ENCODE peak calls at places on chromosomes 7 and 10, in five cellular contexts. One of them, this sample, is unnamed.

GRCh38 chr7:87473192-87473591 is 2.3 kb downstream of the ABCB4 start:
- DNase-seq in CD8-positive, alpha-beta T cell: no peak
- DNase-seq in right lobe of liver: no peak
- DNase-seq in cardiac muscle cell: no peak
- DNase-seq in transverse colon: no peak
- DNase-seq in this sample: no peak

GRCh38 chr7:44221231-44221791 is 20.5 kb downstream of the YKT6 start:
- DNase-seq in CD8-positive, alpha-beta T cell: no peak
- DNase-seq in right lobe of liver: peak; percentile 46
- DNase-seq in cardiac muscle cell: peak; percentile 17
- DNase-seq in transverse colon: no peak
- DNase-seq in this sample: no peak

GRCh38 chr7:129184979-129185670 is 3.3 kb upstream of the SMO start:
- DNase-seq in CD8-positive, alpha-beta T cell: no peak
- DNase-seq in right lobe of liver: no peak
- DNase-seq in cardiac muscle cell: no peak
- DNase-seq in transverse colon: no peak
- DNase-seq in this sample: no peak

GRCh38 chr7:56206420-56206819 is 90.2 kb upstream of the NUPR2 start:
- DNase-seq in CD8-positive, alpha-beta T cell: no peak
- DNase-seq in right lobe of liver: no peak
- DNase-seq in cardiac muscle cell: no peak
- DNase-seq in transverse colon: no peak
- DNase-seq in this sample: no peak

GRCh38 chr7:133135451-133135850 is 53.6 kb upstream of the CHCHD3 start:
- DNase-seq in CD8-positive, alpha-beta T cell: no peak
- DNase-seq in right lobe of liver: no peak
- DNase-seq in cardiac muscle cell: peak; percentile 2
- DNase-seq in transverse colon: no peak
- DNase-seq in this sample: no peak

GRCh38 chr7:94305836-94306235 is 88.9 kb upstream of the COL1A2 start:
- DNase-seq in CD8-positive, alpha-beta T cell: no peak
- DNase-seq in right lobe of liver: no peak
- DNase-seq in cardiac muscle cell: no peak
- DNase-seq in transverse colon: no peak
- DNase-seq in this sample: no peak

GRCh38 chr10:18094793-18095192 is 45.4 kb upstream of the CACNB2 start:
- DNase-seq in CD8-positive, alpha-beta T cell: no peak
- DNase-seq in right lobe of liver: no peak
- DNase-seq in cardiac muscle cell: no peak
- DNase-seq in transverse colon: no peak
- DNase-seq in this sample: no peak

GRCh38 chr10:4331150-4331549 is 494.9 kb upstream of the AKR1E2 start:
- DNase-seq in CD8-positive, alpha-beta T cell: no peak
- DNase-seq in right lobe of liver: no peak
- DNase-seq in cardiac muscle cell: no peak
- DNase-seq in transverse colon: no peak
- DNase-seq in this sample: no peak

GRCh38 chr7:2505401-2505800 is 14.2 kb upstream of the LFNG start:
- DNase-seq in CD8-positive, alpha-beta T cell: no peak
- DNase-seq in right lobe of liver: no peak
- DNase-seq in cardiac muscle cell: no peak
- DNase-seq in transverse colon: no peak
- DNase-seq in this sample: no peak

GRCh38 chr10:89122431-89123066 is 84.6 kb downstream of the CH25H start:
- DNase-seq in CD8-positive, alpha-beta T cell: no peak
- DNase-seq in right lobe of liver: no peak
- DNase-seq in cardiac muscle cell: no peak
- DNase-seq in transverse colon: no peak
- DNase-seq in this sample: no peak

GRCh38 chr7:41930538-41931262 is 227.8 kb upstream of the INHBA start:
- DNase-seq in CD8-positive, alpha-beta T cell: no peak
- DNase-seq in right lobe of liver: no peak
- DNase-seq in cardiac muscle cell: peak; percentile 45
- DNase-seq in transverse colon: no peak
- DNase-seq in this sample: no peak

GRCh38 chr10:89789188-89789587 is 87.8 kb downstream of the KIF20B start:
- DNase-seq in CD8-positive, alpha-beta T cell: no peak
- DNase-seq in right lobe of liver: no peak
- DNase-seq in cardiac muscle cell: no peak
- DNase-seq in transverse colon: no peak
- DNase-seq in this sample: no peak

GRCh38 chr7:145183069-145183468 is 347.2 kb upstream of the TPK1 start:
- DNase-seq in CD8-positive, alpha-beta T cell: no peak
- DNase-seq in right lobe of liver: no peak
- DNase-seq in cardiac muscle cell: no peak
- DNase-seq in transverse colon: no peak
- DNase-seq in this sample: no peak

GRCh38 chr7:158289761-158290523 is 297.7 kb downstream of the PTPRN2 start:
- DNase-seq in CD8-positive, alpha-beta T cell: no peak
- DNase-seq in right lobe of liver: no peak
- DNase-seq in cardiac muscle cell: no peak
- DNase-seq in transverse colon: no peak
- DNase-seq in this sample: no peak

GRCh38 chr10:86082556-86082955 is 284.0 kb downstream of the GRID1 start:
- DNase-seq in CD8-positive, alpha-beta T cell: no peak
- DNase-seq in right lobe of liver: no peak
- DNase-seq in cardiac muscle cell: no peak
- DNase-seq in transverse colon: no peak
- DNase-seq in this sample: no peak

GRCh38 chr7:74193054-74193453 is 16.8 kb upstream of the LAT2 start:
- DNase-seq in CD8-positive, alpha-beta T cell: no peak
- DNase-seq in right lobe of liver: no peak
- DNase-seq in cardiac muscle cell: no peak
- DNase-seq in transverse colon: no peak
- DNase-seq in this sample: no peak

GRCh38 chr10:89838002-89838615 is 136.7 kb downstream of the KIF20B start:
- DNase-seq in CD8-positive, alpha-beta T cell: no peak
- DNase-seq in right lobe of liver: no peak
- DNase-seq in cardiac muscle cell: peak; percentile 27
- DNase-seq in transverse colon: no peak
- DNase-seq in this sample: no peak

GRCh38 chr7:43565786-43566185 is 17.1 kb upstream of the STK17A start:
- DNase-seq in CD8-positive, alpha-beta T cell: no peak
- DNase-seq in right lobe of liver: no peak
- DNase-seq in cardiac muscle cell: no peak
- DNase-seq in transverse colon: no peak
- DNase-seq in this sample: no peak

GRCh38 chr10:11874568-11875182 is 51.5 kb downstream of the PROSER2 start:
- DNase-seq in CD8-positive, alpha-beta T cell: no peak
- DNase-seq in right lobe of liver: peak; percentile 68
- DNase-seq in cardiac muscle cell: peak; percentile 96
- DNase-seq in transverse colon: no peak
- DNase-seq in this sample: no peak

GRCh38 chr10:86172296-86172695 is 194.3 kb downstream of the GRID1 start:
- DNase-seq in CD8-positive, alpha-beta T cell: no peak
- DNase-seq in right lobe of liver: no peak
- DNase-seq in cardiac muscle cell: no peak
- DNase-seq in transverse colon: no peak
- DNase-seq in this sample: no peak

GRCh38 chr7:99469381-99470065 is 3.2 kb upstream of the ZNF789 start:
- DNase-seq in CD8-positive, alpha-beta T cell: no peak
- DNase-seq in right lobe of liver: no peak
- DNase-seq in cardiac muscle cell: no peak
- DNase-seq in transverse colon: no peak
- DNase-seq in this sample: no peak

GRCh38 chr7:24834150-24834798 is 77.0 kb upstream of the GSDME start:
- DNase-seq in CD8-positive, alpha-beta T cell: no peak
- DNase-seq in right lobe of liver: no peak
- DNase-seq in cardiac muscle cell: no peak
- DNase-seq in transverse colon: peak; percentile 34
- DNase-seq in this sample: no peak

GRCh38 chr10:13673165-13673564 is 86.4 kb downstream of the PRPF18 start:
- DNase-seq in CD8-positive, alpha-beta T cell: no peak
- DNase-seq in right lobe of liver: no peak
- DNase-seq in cardiac muscle cell: no peak
- DNase-seq in transverse colon: no peak
- DNase-seq in this sample: no peak

GRCh38 chr10:27838291-27838690 is 92.7 kb upstream of the MKX start:
- DNase-seq in CD8-positive, alpha-beta T cell: no peak
- DNase-seq in right lobe of liver: no peak
- DNase-seq in cardiac muscle cell: no peak
- DNase-seq in transverse colon: no peak
- DNase-seq in this sample: no peak

GRCh38 chr10:113691381-113691780 is 11.7 kb downstream of the CASP7 start:
- DNase-seq in CD8-positive, alpha-beta T cell: no peak
- DNase-seq in right lobe of liver: no peak
- DNase-seq in cardiac muscle cell: no peak
- DNase-seq in transverse colon: no peak
- DNase-seq in this sample: no peak

GRCh38 chr10:74963549-74963948 is 137.1 kb downstream of the KAT6B start:
- DNase-seq in CD8-positive, alpha-beta T cell: no peak
- DNase-seq in right lobe of liver: no peak
- DNase-seq in cardiac muscle cell: no peak
- DNase-seq in transverse colon: no peak
- DNase-seq in this sample: no peak

GRCh38 chr10:74969530-74969929 is 141.9 kb upstream of the SAMD8 start:
- DNase-seq in CD8-positive, alpha-beta T cell: no peak
- DNase-seq in right lobe of liver: no peak
- DNase-seq in cardiac muscle cell: no peak
- DNase-seq in transverse colon: no peak
- DNase-seq in this sample: no peak

GRCh38 chr10:74968621-74969019 is 142.2 kb downstream of the KAT6B start:
- DNase-seq in CD8-positive, alpha-beta T cell: no peak
- DNase-seq in right lobe of liver: no peak
- DNase-seq in cardiac muscle cell: no peak
- DNase-seq in transverse colon: no peak
- DNase-seq in this sample: no peak

GRCh38 chr10:74969093-74969492 is 142.4 kb upstream of the SAMD8 start:
- DNase-seq in CD8-positive, alpha-beta T cell: no peak
- DNase-seq in right lobe of liver: no peak
- DNase-seq in cardiac muscle cell: no peak
- DNase-seq in transverse colon: no peak
- DNase-seq in this sample: no peak

GRCh38 chr10:74967850-74968620 is 141.6 kb downstream of the KAT6B start:
- DNase-seq in CD8-positive, alpha-beta T cell: no peak
- DNase-seq in right lobe of liver: no peak
- DNase-seq in cardiac muscle cell: no peak
- DNase-seq in transverse colon: no peak
- DNase-seq in this sample: no peak
- H3K27ac ChIP-seq in CD8-positive, alpha-beta T cell: peak overlapping the region; percentile 48
- H3K27ac ChIP-seq in right lobe of liver: no peak overlapping the region
- H3K27ac ChIP-seq in cardiac muscle cell: no peak overlapping the region
- H3K27ac ChIP-seq in transverse colon: peak overlapping the region; percentile 11
- H3K27ac ChIP-seq in this sample: no peak overlapping the region

GRCh38 chr7:77698042-77698625 is 1.9 kb downstream of the RSBN1L start:
- DNase-seq in CD8-positive, alpha-beta T cell: no peak
- DNase-seq in right lobe of liver: no peak
- DNase-seq in cardiac muscle cell: no peak
- DNase-seq in transverse colon: no peak
- DNase-seq in this sample: no peak
- H3K4me1 ChIP-seq in CD8-positive, alpha-beta T cell: peaks cover 36% of the 10 kb centered on the region
- H3K4me1 ChIP-seq in right lobe of liver: peaks cover 37% of the 10 kb centered on the region
- H3K4me1 ChIP-seq in cardiac muscle cell: peaks cover 13% of the 10 kb centered on the region
- H3K4me1 ChIP-seq in transverse colon: peaks cover 37% of the 10 kb centered on the region
- H3K4me1 ChIP-seq in this sample: peaks cover 54% of the 10 kb centered on the region

DNA sequence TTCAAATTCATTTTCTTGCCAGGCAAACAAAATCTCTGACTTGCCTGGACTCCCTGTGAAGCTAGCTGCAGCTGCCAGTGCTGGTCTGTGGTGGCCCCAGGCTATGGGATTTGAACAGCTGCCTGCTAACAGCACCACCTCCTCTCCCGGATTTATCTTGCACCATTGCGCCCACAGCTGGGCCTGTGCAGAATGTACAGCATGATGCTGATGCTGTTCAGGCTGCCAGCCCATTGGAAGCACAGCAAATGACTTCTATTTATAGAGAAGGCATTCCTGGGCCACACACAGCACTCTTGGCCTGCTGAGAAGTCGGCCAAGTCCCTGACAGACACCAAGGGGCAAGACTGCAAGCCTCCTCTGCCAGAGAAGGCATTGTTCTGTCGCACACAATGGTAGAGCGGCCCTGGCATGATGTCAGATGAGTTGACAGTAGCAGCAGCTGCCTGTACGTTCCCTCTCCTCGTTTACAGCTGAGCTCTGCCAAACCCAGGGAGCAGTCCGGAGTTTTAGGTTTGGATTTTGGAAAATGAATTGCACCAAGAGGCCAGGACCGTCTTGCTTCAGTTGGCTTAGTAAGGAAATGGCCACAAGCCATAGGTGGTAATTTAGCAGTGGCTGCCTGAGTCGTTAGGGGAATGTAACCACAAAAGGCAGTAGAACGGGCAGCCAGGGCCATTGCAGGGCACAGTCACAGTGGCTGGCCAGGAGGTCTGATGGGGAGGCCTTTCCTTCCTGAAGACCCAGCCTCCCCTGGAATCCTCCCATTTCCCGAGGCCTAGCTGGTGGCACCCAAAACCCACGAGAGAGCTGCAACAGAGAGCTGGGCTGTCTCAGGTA is 38.5 kb downstream of the MTURN start:
- DNase-seq in CD8-positive, alpha-beta T cell: no peak
- DNase-seq in right lobe of liver: no peak
- DNase-seq in cardiac muscle cell: peak; percentile 86
- DNase-seq in transverse colon: peak; percentile 32
- DNase-seq in this sample: peak; percentile 43
- TF ChIP-seq CTCF in CD8-positive, alpha-beta T cell: no peak
- TF ChIP-seq CTCF in right lobe of liver: no peak
- TF ChIP-seq CTCF in cardiac muscle cell: peak; percentile 30
- TF ChIP-seq CTCF in transverse colon: no peak
- TF ChIP-seq CTCF in this sample: no peak

GRCh38 chr10:6250745-6251144 is 48.0 kb downstream of the PFKFB3 start:
- DNase-seq in CD8-positive, alpha-beta T cell: no peak
- DNase-seq in right lobe of liver: no peak
- DNase-seq in cardiac muscle cell: no peak
- DNase-seq in transverse colon: no peak
- DNase-seq in this sample: no peak

GRCh38 chr10:6242089-6242488 is 39.4 kb downstream of the PFKFB3 start:
- DNase-seq in CD8-positive, alpha-beta T cell: no peak
- DNase-seq in right lobe of liver: no peak
- DNase-seq in cardiac muscle cell: no peak
- DNase-seq in transverse colon: no peak
- DNase-seq in this sample: no peak

GRCh38 chr10:6244510-6244909 is 41.8 kb downstream of the PFKFB3 start:
- DNase-seq in CD8-positive, alpha-beta T cell: no peak
- DNase-seq in right lobe of liver: no peak
- DNase-seq in cardiac muscle cell: no peak
- DNase-seq in transverse colon: no peak
- DNase-seq in this sample: no peak

GRCh38 chr10:6247041-6247712 is 44.4 kb downstream of the PFKFB3 start:
- DNase-seq in CD8-positive, alpha-beta T cell: no peak
- DNase-seq in right lobe of liver: no peak
- DNase-seq in cardiac muscle cell: peak; percentile 78
- DNase-seq in transverse colon: no peak
- DNase-seq in this sample: no peak
- H3K27ac ChIP-seq in CD8-positive, alpha-beta T cell: no peak overlapping the region
- H3K27ac ChIP-seq in right lobe of liver: no peak overlapping the region
- H3K27ac ChIP-seq in cardiac muscle cell: no peak overlapping the region
- H3K27ac ChIP-seq in transverse colon: no peak overlapping the region
- H3K27ac ChIP-seq in this sample: peak overlapping the region; percentile 76